ENCODE peak calls at places on chromosome 20, in six cellular contexts. Z is Panc1, A is BJ, I is A549, V is choroid plexus epithelial cell, J is fibroblast of mammary gland. M is an unnamed sample.

GRCh38 chr20:39081255-39081654 is 119.1 kb downstream of the DHX35 start:
- DNase-seq in A (peak; percentile 17), I (peak; percentile 72), V (peak; percentile 89), Z (peak; percentile 77), J (peak; percentile 77), M (peak; percentile 52)

GRCh38 chr20:35654415-35654814 is 10.3 kb downstream of the CPNE1 start:
- DNase-seq in Z (no peak), I (no peak), V (no peak), J (no peak), A (no peak), M (no peak)

GRCh38 chr20:38737887-38738286 is 10.4 kb upstream of the ACTR5 start:
- DNase-seq in A (no peak), I (no peak), J (no peak), V (no peak), Z (no peak), M (no peak)

GRCh38 chr20:51840865-51841264 is 38.5 kb upstream of the SALL4 start:
- DNase-seq in V (no peak), I (no peak), Z (no peak), J (no peak), A (no peak), M (no peak)

GRCh38 chr20:38369387-38369786 is 23.1 kb downstream of the LBP start:
- DNase-seq in V (peak; percentile 46), A (no peak), I (no peak), Z (no peak), J (no peak), M (no peak)

GRCh38 chr20:21082584-21082983 is 23.6 kb downstream of the LINC00237 start:
- DNase-seq in A (no peak), Z (no peak), V (no peak), I (no peak), J (no peak), M (no peak)

GRCh38 chr20:36179170-36179945 is 24.8 kb downstream of the EPB41L1 start:
- DNase-seq in V (no peak), I (no peak), J (no peak), A (no peak), Z (no peak), M (no peak)

GRCh38 chr20:59025086-59025485 is 5.9 kb downstream of the TUBB1 start:
- DNase-seq in A (no peak), J (no peak), Z (no peak), V (no peak), I (no peak), M (no peak)

GRCh38 chr20:37484386-37484785 is 36.7 kb upstream of the NNAT start:
- DNase-seq in A (no peak), J (no peak), Z (no peak), I (no peak), V (no peak), M (no peak)

GRCh38 chr20:53949319-53949839 is 121.0 kb downstream of the BCAS1 start:
- DNase-seq in Z (no peak), A (peak; percentile 60), V (peak; percentile 82), I (peak; percentile 16), J (peak; percentile 95), M (peak; percentile 41)

GRCh38 chr20:18835850-18836249 is 22.3 kb downstream of the SCP2D1 start:
- DNase-seq in V (no peak), J (no peak), I (no peak), A (no peak), Z (no peak), M (no peak)

GRCh38 chr20:53943522-53944291 is 126.7 kb downstream of the BCAS1 start:
- DNase-seq in J (peak; percentile 54), Z (no peak), A (no peak), I (no peak), V (peak; percentile 60), M (no peak)

GRCh38 chr20:50655325-50655880 is 35.9 kb downstream of the RIPOR3 start:
- DNase-seq in A (peak; percentile 75), I (no peak), V (peak; percentile 92), Z (no peak), J (peak; percentile 92), M (peak; percentile 64)

GRCh38 chr20:56414842-56415765 is 3.0 kb downstream of the CASS4 start:
- DNase-seq in J (peak; percentile 90), Z (no peak), A (no peak), I (no peak), V (peak; percentile 91), M (no peak)

GRCh38 chr20:57473246-57474042 is 51.5 kb downstream of the CTCFL start:
- DNase-seq in Z (no peak), I (no peak), V (peak; percentile 59), J (no peak), A (no peak), M (no peak)

GRCh38 chr20:10516529-10516928 is 81.4 kb downstream of the SLX4IP start:
- DNase-seq in V (peak; percentile 13), A (no peak), I (no peak), J (no peak), Z (no peak), M (no peak)

GRCh38 chr20:39269493-39270217 is 307.5 kb downstream of the DHX35 start:
- DNase-seq in I (no peak), J (no peak), Z (no peak), A (no peak), V (no peak), M (no peak)

GRCh38 chr20:9220874-9221547 is 152.1 kb downstream of the PLCB4 start:
- DNase-seq in A (peak; percentile 56), V (peak; percentile 74), Z (no peak), J (peak; percentile 71), I (no peak), M (no peak)

GRCh38 chr20:32612351-32612750 is 27.2 kb upstream of the NOL4L start:
- DNase-seq in V (no peak), Z (no peak), I (no peak), A (no peak), J (no peak), M (no peak)

GRCh38 chr20:40050596-40050995 is 638.4 kb downstream of the MAFB start:
- DNase-seq in Z (no peak), I (no peak), J (no peak), A (no peak), V (no peak), M (no peak)

GRCh38 chr20:57391439-57392129 is 388 bp downstream of the RBM38 start:
- DNase-seq in Z (no peak), I (no peak), V (peak; percentile 12), J (no peak), A (no peak), M (no peak)

GRCh38 chr20:8901237-8902025 is 167.5 kb upstream of the PLCB4 start:
- DNase-seq in J (peak; percentile 42), V (peak; percentile 15), I (no peak), A (peak; percentile 21), Z (no peak), M (no peak)

GRCh38 chr20:54167909-54168872 is 5.6 kb downstream of the CYP24A1 start:
- DNase-seq in A (no peak), J (peak; percentile 47), I (peak; percentile 92), V (no peak), Z (no peak), M (no peak)

GRCh38 chr20:2292711-2293110 is 3.1 kb upstream of the TGM3 start:
- DNase-seq in J (no peak), Z (no peak), V (no peak), A (no peak), I (no peak), M (no peak)
- TF ChIP-seq CTCF in J (no peak), Z (no peak), V (no peak), A (no peak), I (no peak), M (no peak)

GRCh38 chr20:46463852-46464251 is 49.5 kb downstream of the ZNF334 start:
- DNase-seq in Z (no peak), V (no peak), J (no peak), I (no peak), A (no peak), M (no peak)

GRCh38 chr20:46456255-46457028 is 50.0 kb upstream of the ELMO2 start:
- DNase-seq in Z (no peak), A (no peak), V (no peak), J (no peak), I (no peak), M (no peak)

GRCh38 chr20:46461808-46462207 is 51.6 kb downstream of the ZNF334 start:
- DNase-seq in Z (no peak), A (no peak), J (no peak), V (no peak), I (no peak), M (no peak)

GRCh38 chr20:46455729-46456128 is 49.3 kb upstream of the ELMO2 start:
- DNase-seq in I (no peak), V (no peak), A (no peak), Z (no peak), J (no peak), M (no peak)

DNA sequence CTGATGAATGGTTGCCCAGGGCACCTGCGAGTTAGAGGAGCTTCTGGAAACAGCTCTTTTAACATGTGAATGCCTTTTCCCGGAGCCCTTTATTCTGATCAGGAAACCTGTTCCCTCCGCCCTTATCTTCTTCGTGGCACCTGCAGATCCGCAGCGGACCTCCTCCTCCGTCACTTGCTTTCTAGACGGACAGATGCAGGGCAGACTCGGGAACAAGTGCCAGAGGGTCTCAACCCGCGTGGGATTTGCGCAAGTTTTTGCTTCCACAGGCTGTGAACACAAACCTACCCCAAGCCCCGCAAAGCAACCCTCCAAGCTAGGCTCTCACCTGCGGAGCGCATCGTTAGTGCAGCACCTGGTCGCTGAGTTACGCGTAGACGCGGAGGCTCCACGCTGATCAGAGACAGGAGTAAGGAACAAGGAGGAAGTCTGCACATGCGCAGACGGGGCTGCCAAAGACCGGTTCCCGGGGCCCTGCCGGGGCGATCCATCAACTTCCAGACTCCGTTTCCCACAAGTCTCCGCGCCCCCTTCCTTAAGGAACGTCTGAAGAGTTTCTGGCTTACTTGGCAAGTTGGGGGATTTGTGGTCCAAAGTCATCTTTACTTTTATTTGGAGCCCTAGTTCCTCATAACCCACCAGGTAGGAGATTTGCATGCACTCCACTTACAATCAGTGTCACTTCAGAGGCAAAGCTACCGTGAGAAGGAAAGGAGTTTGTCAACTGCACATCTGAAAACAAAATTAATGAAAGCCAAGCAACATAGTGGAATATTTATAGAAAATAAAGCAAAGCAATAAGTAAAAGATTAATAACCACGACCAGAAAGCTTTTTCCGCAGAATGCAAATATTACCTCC is 52.7 kb upstream of the ELMO2 start:
- DNase-seq in A (no peak), I (no peak), V (peak; percentile 1), J (no peak), Z (no peak), M (no peak)
- H3K4me3 ChIP-seq in A (no peak overlapping the region), I (no peak overlapping the region), V (no peak overlapping the region), J (no peak overlapping the region), Z (no peak overlapping the region), M (no peak overlapping the region)

GRCh38 chr20:43680976-43681375 is 14.1 kb downstream of the MYBL2 start:
- DNase-seq in Z (no peak), J (peak; percentile 66), A (no peak), V (no peak), I (no peak), M (no peak)

GRCh38 chr20:43682446-43682845 is 15.5 kb downstream of the MYBL2 start:
- DNase-seq in V (no peak), I (no peak), A (no peak), J (no peak), Z (no peak), M (no peak)

GRCh38 chr20:43681991-43682410 is 15.1 kb downstream of the MYBL2 start:
- DNase-seq in Z (no peak), A (no peak), J (no peak), V (no peak), I (no peak), M (no peak)

GRCh38 chr20:43676368-43676767 is 9.5 kb downstream of the MYBL2 start:
- DNase-seq in Z (no peak), V (no peak), I (no peak), A (no peak), J (no peak), M (no peak)

GRCh38 chr20:43681468-43681942 is 14.6 kb downstream of the MYBL2 start:
- DNase-seq in J (no peak), A (no peak), I (no peak), V (no peak), Z (no peak), M (no peak)
- TF ChIP-seq CTCF in J (peak; percentile 18), A (peak; percentile 30), I (no peak), V (no peak), Z (no peak), M (peak; percentile 17)

GRCh38 chr20:62409935-62410741 is 3.1 kb upstream of the CABLES2 start:
- DNase-seq in J (peak; percentile 12), Z (no peak), A (no peak), I (peak; percentile 51), V (peak; percentile 26), M (no peak)
- H3K4me3 ChIP-seq in J (no peak overlapping the region), Z (no peak overlapping the region), A (no peak overlapping the region), I (peak overlapping the region; percentile 7), V (no peak overlapping the region), M (no peak overlapping the region)